ENCODE peak calls at places on chromosomes 12 and 14, in seven cellular contexts. B, W, H, U, Q, I and N are unnamed samples.

GRCh38 chr14:64688801-64689200 is 15.4 kb upstream of the PLEKHG3 start:
- DNase-seq in B (no peak), W (no peak), H (no peak), U (peak), Q (no peak), I (no peak), N (no peak)

GRCh38 chr12:33093534-33093933 is 197.0 kb upstream of the PKP2 start:
- DNase-seq in B (no peak), W (no peak), H (no peak), U (no peak), Q (no peak), I (no peak), N (no peak)

GRCh38 chr12:94874986-94875312 is 128.5 kb downstream of the NDUFA12 start:
- DNase-seq in B (no peak), W (no peak), H (no peak), U (no peak), Q (no peak), I (no peak), N (no peak)

GRCh38 chr14:27553820-27554219 is 956.0 kb upstream of the NOVA1 start:
- DNase-seq in B (no peak), W (no peak), H (peak), U (no peak), Q (no peak), I (no peak), N (no peak)

GRCh38 chr12:86698581-86698980 is 442.4 kb upstream of the MGAT4C start:
- DNase-seq in B (peak), W (no peak), H (peak), U (no peak), Q (peak), I (no peak), N (peak)

GRCh38 chr12:24360907-24361306 is 411.4 kb upstream of the SOX5 start:
- DNase-seq in B (no peak), W (no peak), H (peak), U (no peak), Q (peak), I (peak), N (no peak)

GRCh38 chr12:64252708-64253107 is 30.6 kb upstream of the KICS2 start:
- DNase-seq in B (peak), W (no peak), H (peak), U (no peak), Q (no peak), I (no peak), N (peak)

GRCh38 chr12:8564656-8565055 is 24.0 kb upstream of the CLEC4E start:
- DNase-seq in B (no peak), W (no peak), H (no peak), U (no peak), Q (no peak), I (no peak), N (no peak)

GRCh38 chr14:96649327-96649601 is 147.1 kb downstream of the PAPOLA start:
- DNase-seq in B (no peak), W (no peak), H (no peak), U (no peak), Q (no peak), I (no peak), N (no peak)

GRCh38 chr12:46299846-46300245 is 31.0 kb upstream of the SLC38A1 start:
- DNase-seq in B (no peak), W (no peak), H (peak), U (no peak), Q (no peak), I (no peak), N (no peak)

GRCh38 chr12:12095016-12095415 is 24.3 kb downstream of the BCL2L14 start:
- DNase-seq in B (no peak), W (no peak), H (peak), U (no peak), Q (peak), I (no peak), N (no peak)

GRCh38 chr12:77401062-77401461 is 335.7 kb upstream of the E2F7 start:
- DNase-seq in B (no peak), W (no peak), H (no peak), U (peak), Q (no peak), I (no peak), N (no peak)

GRCh38 chr12:109310247-109311125 is 1.4 kb upstream of the FOXN4 start:
- DNase-seq in B (no peak), W (no peak), H (no peak), U (no peak), Q (no peak), I (no peak), N (no peak)
- H3K4me3 ChIP-seq in B (peak), W (peak), H (peak), U (peak), Q (no peak), I (peak), N (no peak)

GRCh38 chr12:7197846-7198245 is 8.4 kb downstream of the PEX5 start:
- DNase-seq in B (no peak), W (no peak), H (no peak), U (no peak), Q (no peak), I (no peak), N (no peak)
- H3K4me3 ChIP-seq in B (no peak), W (no peak), H (no peak), U (no peak), Q (no peak), I (no peak), N (no peak)

GRCh38 chr14:89379891-89380820 is 36.9 kb downstream of the FOXN3 start:
- DNase-seq in B (no peak), W (no peak), H (no peak), U (no peak), Q (no peak), I (no peak), N (no peak)
- H3K4me3 ChIP-seq in B (no peak), W (no peak), H (no peak), U (no peak), Q (no peak), I (no peak), N (no peak)

GRCh38 chr12:55730447-55730820 is 1.6 kb upstream of the CD63 start:
- DNase-seq in B (no peak), W (no peak), H (no peak), U (no peak), Q (no peak), I (no peak), N (no peak)
- H3K4me3 ChIP-seq in B (peak), W (peak), H (peak), U (peak), Q (peak), I (peak), N (peak)

GRCh38 chr14:104344815-104345214 is 206.4 kb downstream of the KIF26A start:
- DNase-seq in B (no peak), W (no peak), H (no peak), U (no peak), Q (no peak), I (no peak), N (no peak)

GRCh38 chr14:104348741-104349140 is 210.4 kb downstream of the KIF26A start:
- DNase-seq in B (no peak), W (no peak), H (no peak), U (no peak), Q (no peak), I (no peak), N (no peak)

GRCh38 chr14:104346112-104346462 is 207.7 kb downstream of the KIF26A start:
- DNase-seq in B (no peak), W (no peak), H (no peak), U (peak), Q (no peak), I (no peak), N (no peak)

GRCh38 chr14:104345316-104346111 is 207.1 kb downstream of the KIF26A start:
- DNase-seq in B (no peak), W (no peak), H (no peak), U (no peak), Q (no peak), I (no peak), N (no peak)

DNA sequence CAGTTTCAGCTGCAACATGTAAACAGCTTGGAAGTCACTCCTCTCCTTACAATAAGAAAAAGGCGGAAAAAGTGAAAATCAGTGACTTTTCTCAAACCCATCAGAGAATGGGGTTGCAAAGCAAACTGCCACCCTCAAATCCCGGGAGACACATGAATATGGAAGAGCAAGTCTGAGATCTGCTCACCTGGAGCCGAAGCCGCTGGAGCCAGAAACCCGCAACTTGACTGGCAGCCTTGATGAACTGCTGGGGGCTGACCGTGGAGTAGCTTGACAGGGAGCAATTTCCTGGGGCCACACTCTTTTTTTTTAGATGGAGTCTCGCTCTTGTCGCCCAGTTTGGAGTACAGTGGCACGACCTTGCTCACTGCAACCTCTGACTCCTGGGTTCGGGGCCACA is 208.2 kb downstream of the KIF26A start:
- DNase-seq in B (no peak), W (no peak), H (no peak), U (no peak), Q (no peak), I (no peak), N (no peak)
- H3K4me3 ChIP-seq in B (no peak), W (no peak), H (no peak), U (no peak), Q (no peak), I (no peak), N (no peak)

GRCh38 chr12:48910196-48910595 is 15.1 kb downstream of the FKBP11 start:
- DNase-seq in B (no peak), W (no peak), H (no peak), U (no peak), Q (no peak), I (no peak), N (no peak)
- H3K4me3 ChIP-seq in B (no peak), W (no peak), H (no peak), U (no peak), Q (no peak), I (no peak), N (no peak)

GRCh38 chr12:80708535-80709328 is 1.3 kb downstream of the MYF6 start:
- DNase-seq in B (no peak), W (no peak), H (peak), U (no peak), Q (no peak), I (no peak), N (no peak)
- H3K4me3 ChIP-seq in B (no peak), W (peak), H (peak), U (no peak), Q (peak), I (peak), N (peak)

DNA sequence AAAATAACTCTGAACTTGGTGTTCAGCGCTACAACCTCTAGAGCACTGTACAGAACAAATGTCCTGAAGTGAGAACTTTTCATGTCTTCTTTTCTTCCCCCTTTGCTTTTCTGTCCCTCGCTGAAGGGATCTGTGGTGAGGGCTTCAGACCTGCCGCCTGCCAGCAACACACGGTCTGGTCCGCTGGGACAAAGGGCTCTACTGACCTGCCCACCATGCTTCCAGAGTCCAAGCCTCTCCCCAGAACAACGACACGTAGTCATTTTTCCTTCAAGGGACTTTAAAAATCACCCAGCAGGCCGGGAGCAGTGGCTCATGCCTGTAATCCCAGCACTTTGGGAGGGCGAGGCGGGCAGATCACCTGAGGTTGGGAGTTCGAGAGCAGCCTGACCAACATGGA is 140.4 kb downstream of the EFCAB11 start:
- DNase-seq in B (no peak), W (no peak), H (no peak), U (no peak), Q (no peak), I (no peak), N (peak)
- H3K4me3 ChIP-seq in B (no peak), W (no peak), H (no peak), U (no peak), Q (peak), I (no peak), N (no peak)

GRCh38 chr12:6199211-6199530 is 1.0 kb upstream of the CD9 start:
- DNase-seq in B (no peak), W (no peak), H (no peak), U (no peak), Q (no peak), I (no peak), N (no peak)
- H3K4me3 ChIP-seq in B (no peak), W (peak), H (no peak), U (peak), Q (peak), I (no peak), N (no peak)

GRCh38 chr14:61493996-61494395 is 172.6 kb downstream of the PRKCH start:
- DNase-seq in B (no peak), W (no peak), H (no peak), U (no peak), Q (no peak), I (no peak), N (no peak)
- H3K4me3 ChIP-seq in B (no peak), W (no peak), H (no peak), U (no peak), Q (no peak), I (no peak), N (no peak)